ENCODE peak calls at places on chromosomes 7 and 10, in eight cellular contexts. F is H9; Q is activated CD4-positive, alpha-beta T cell treated with anti-CD3 and anti-CD28 coated beads, Interleukin-2, amount 50 U/mL, for 4 hours; V is stimulated activated naive CD4-positive, alpha-beta T cell; D is Right ventricle myocardium superior; C is pons; H is EL; E is nephron progenitor cell. S is an unnamed sample.

GRCh38 chr7:131935180-131935579 is 378.8 kb upstream of the PODXL start:
- DNase-seq in F (no peak), Q (no peak), V (no peak), D (no peak), C (no peak), H (no peak), E (no peak), S (no peak)

GRCh38 chr7:137828456-137828855 is 18.3 kb downstream of the DGKI start:
- DNase-seq in F (no peak), Q (no peak), V (no peak), D (no peak), C (no peak), H (no peak), E (no peak), S (no peak)

GRCh38 chr10:3780766-3781457 is 4.1 kb downstream of the KLF6 start:
- DNase-seq in F (peak), Q (no peak), V (no peak), D (no peak), C (no peak), H (no peak), E (no peak), S (no peak)

GRCh38 chr7:10325395-10325794 is 648.3 kb upstream of the PHF14 start:
- DNase-seq in F (no peak), Q (no peak), V (no peak), D (no peak), C (no peak), H (no peak), E (no peak), S (no peak)

GRCh38 chr10:91220954-91221696 is 662 bp downstream of the PCGF5 start:
- DNase-seq in F (peak), Q (no peak), V (no peak), D (peak), C (peak), H (peak), E (no peak), S (no peak)

GRCh38 chr10:26331376-26331775 is 106.8 kb upstream of the APBB1IP start:
- DNase-seq in F (no peak), Q (no peak), V (no peak), D (no peak), C (no peak), H (no peak), E (no peak), S (no peak)

GRCh38 chr7:116339564-116339963 is 129.2 kb downstream of the TES start:
- DNase-seq in F (no peak), Q (no peak), V (no peak), D (no peak), C (no peak), H (no peak), E (no peak), S (no peak)

GRCh38 chr10:56178210-56178609 is 182.8 kb downstream of the ZWINT start:
- DNase-seq in F (no peak), Q (no peak), V (no peak), D (peak), C (peak), H (no peak), E (no peak), S (no peak)

GRCh38 chr7:151732834-151733585 is 143.9 kb downstream of the PRKAG2 start:
- DNase-seq in F (no peak), Q (no peak), V (no peak), D (no peak), C (no peak), H (no peak), E (no peak), S (no peak)

GRCh38 chr10:22992075-22992474 is 64.2 kb downstream of the ARMC3 start:
- DNase-seq in F (no peak), Q (peak), V (peak), D (no peak), C (no peak), H (no peak), E (no peak), S (no peak)

GRCh38 chr7:22565315-22565811 is 65.4 kb upstream of the STEAP1B start:
- DNase-seq in F (no peak), Q (no peak), V (no peak), D (no peak), C (peak), H (peak), E (no peak), S (no peak)

GRCh38 chr10:75395955-75396860 is 5.4 kb downstream of the ZNF503 start:
- DNase-seq in F (peak), Q (no peak), V (no peak), D (peak), C (no peak), H (no peak), E (peak), S (no peak)

GRCh38 chr7:147829021-147829420 is 761.5 kb upstream of the C7orf33 start:
- DNase-seq in F (no peak), Q (no peak), V (no peak), D (no peak), C (no peak), H (no peak), E (no peak), S (no peak)

GRCh38 chr10:103881420-103882284 is 26.3 kb upstream of the SH3PXD2A start:
- DNase-seq in F (no peak), Q (no peak), V (no peak), D (peak), C (no peak), H (no peak), E (no peak), S (no peak)

GRCh38 chr10:71746344-71747037 is 26.8 kb downstream of the VSIR start:
- DNase-seq in F (peak), Q (no peak), V (peak), D (peak), C (no peak), H (no peak), E (peak), S (no peak)

GRCh38 chr10:48306870-48307531 is 524 bp downstream of the MAPK8 start:
- DNase-seq in F (no peak), Q (peak), V (peak), D (peak), C (peak), H (peak), E (peak), S (peak)

GRCh38 chr7:66176914-66177313 is 28.2 kb upstream of the TPST1 start:
- DNase-seq in F (no peak), Q (no peak), V (no peak), D (peak), C (no peak), H (no peak), E (no peak), S (no peak)

GRCh38 chr7:32458025-32458424 is 32.2 kb downstream of the LSM5 start:
- DNase-seq in F (no peak), Q (no peak), V (no peak), D (no peak), C (no peak), H (no peak), E (no peak), S (no peak)

GRCh38 chr7:2116903-2117680 is 115.7 kb downstream of the MAD1L1 start:
- DNase-seq in F (no peak), Q (no peak), V (no peak), D (peak), C (peak), H (no peak), E (no peak), S (no peak)

S was measured in effector CD8-positive, alpha-beta T cell.